ENCODE peak calls at places on chromosome 16, in five cellular contexts. M is neural progenitor cell, S is transverse colon, J is fibroblast of mammary gland, N is thoracic aorta. Z is an unnamed sample.
A peak's percentile ranks its signal among the peaks of the same experiment; 100 is the strongest.

GRCh38 chr16:77499373-77500285 is 64.8 kb upstream of the ADAMTS18 start:
- DNase-seq in M (no peak), S (peak; percentile 8), J (peak; percentile 70), N (no peak), Z (peak; percentile 81)

GRCh38 chr16:86484240-86484639 is 26.1 kb upstream of the FOXF1 start:
- DNase-seq in M (no peak), S (no peak), J (no peak), N (no peak), Z (no peak)

GRCh38 chr16:82621796-82622195 is 5.0 kb upstream of the CDH13 start:
- DNase-seq in M (no peak), S (no peak), J (no peak), N (no peak), Z (no peak)

GRCh38 chr16:70453891-70454220 is 539 bp upstream of the FCSK start:
- DNase-seq in M (peak; percentile 66), S (no peak), J (no peak), N (no peak), Z (no peak)

GRCh38 chr16:46583036-46583435 is 38.1 kb downstream of the SHCBP1 start:
- DNase-seq in M (no peak), S (no peak), J (no peak), N (no peak), Z (no peak)

GRCh38 chr16:727291-727977 is 528 bp downstream of the HAGHL start:
- DNase-seq in M (peak; percentile 50), S (peak; percentile 36), J (no peak), N (no peak), Z (no peak)

GRCh38 chr16:3259829-3260228 is 3.4 kb upstream of the MEFV start:
- DNase-seq in M (no peak), S (no peak), J (no peak), N (no peak), Z (no peak)

GRCh38 chr16:24776486-24777220 is 47.2 kb downstream of the TNRC6A start:
- DNase-seq in M (no peak), S (no peak), J (peak; percentile 97), N (peak; percentile 9), Z (peak; percentile 54)

GRCh38 chr16:20799599-20799998 is 6.7 kb downstream of the ERI2 start:
- DNase-seq in M (peak; percentile 32), S (no peak), J (peak; percentile 56), N (no peak), Z (peak; percentile 52)

GRCh38 chr16:85286066-85286712 is 173.9 kb upstream of the CIBAR2 start:
- DNase-seq in M (no peak), S (no peak), J (peak; percentile 88), N (peak; percentile 54), Z (peak; percentile 50)

GRCh38 chr16:74035816-74036215 is 260.8 kb upstream of the PSMD7 start:
- DNase-seq in M (peak; percentile 52), S (no peak), J (peak; percentile 4), N (no peak), Z (no peak)

GRCh38 chr16:828891-829290 is 28.4 kb upstream of the GNG13 start:
- DNase-seq in M (no peak), S (no peak), J (no peak), N (no peak), Z (no peak)

GRCh38 chr16:74724820-74725549 is 24.3 kb upstream of the MLKL start:
- DNase-seq in M (no peak), S (no peak), J (peak; percentile 29), N (no peak), Z (peak; percentile 69)

GRCh38 chr16:35735403-35736251 is 2276.2 kb downstream of the TP53TG3F start:
- DNase-seq in M (no peak), S (no peak), J (no peak), N (no peak), Z (no peak)

GRCh38 chr16:87765776-87766484 is at the start of gene KLHDC4:
- DNase-seq in M (peak; percentile 92), S (peak; percentile 94), J (peak; percentile 81), N (peak; percentile 65), Z (peak; percentile 86)

GRCh38 chr16:11400076-11400475 is 54.8 kb downstream of the RMI2 start:
- DNase-seq in M (no peak), S (no peak), J (no peak), N (no peak), Z (no peak)

GRCh38 chr16:73027655-73028220 is 20.2 kb downstream of the ZFHX3 start:
- DNase-seq in M (no peak), S (no peak), J (no peak), N (no peak), Z (no peak)

GRCh38 chr16:5309946-5310611 is 212.5 kb upstream of the EEF2KMT start:
- DNase-seq in M (no peak), S (peak; percentile 57), J (no peak), N (no peak), Z (no peak)

GRCh38 chr16:5319799-5320198 is 222.2 kb upstream of the EEF2KMT start:
- DNase-seq in M (no peak), S (no peak), J (no peak), N (no peak), Z (no peak)

GRCh38 chr16:5315914-5316313 is 218.3 kb upstream of the EEF2KMT start:
- DNase-seq in M (no peak), S (no peak), J (no peak), N (no peak), Z (no peak)

GRCh38 chr16:5314377-5314776 is 216.8 kb upstream of the EEF2KMT start:
- DNase-seq in M (no peak), S (no peak), J (no peak), N (no peak), Z (no peak)
- H3K4me3 ChIP-seq in M (no peak overlapping the region), S (no peak overlapping the region), J (no peak overlapping the region), N (no peak overlapping the region), Z (no peak overlapping the region)

GRCh38 chr16:28597692-28598261 is 927 bp upstream of the SULT1A2 start:
- DNase-seq in M (peak; percentile 50), S (no peak), J (no peak), N (no peak), Z (no peak)
- TF ChIP-seq CTCF in M (no peak), S (no peak), J (no peak), N (no peak), Z (no peak)

DNA sequence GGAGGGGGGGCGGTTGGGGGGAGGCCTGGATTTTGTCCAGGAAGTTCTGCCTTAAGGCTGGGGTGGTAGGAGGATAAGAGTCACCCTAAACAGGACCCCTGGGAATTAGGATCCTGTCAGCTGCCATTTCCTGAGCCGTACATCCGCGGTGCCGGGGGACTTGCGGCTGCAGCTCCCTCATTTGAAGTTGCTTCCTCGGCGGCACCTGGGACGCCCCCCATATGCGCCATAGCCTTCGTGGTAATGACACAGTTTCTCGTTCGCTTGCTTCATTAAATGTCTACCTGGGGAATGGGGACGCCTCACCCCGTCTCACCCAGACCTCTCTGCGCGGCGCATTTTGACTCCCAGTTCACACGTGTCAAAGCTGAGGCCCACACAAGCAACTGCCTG is 55.1 kb upstream of the PABPN1L start:
- DNase-seq in M (no peak), S (no peak), J (no peak), N (no peak), Z (no peak)
- H3K4me3 ChIP-seq in M (no peak overlapping the region), S (no peak overlapping the region), J (no peak overlapping the region), N (peak overlapping the region; percentile 7), Z (no peak overlapping the region)

GRCh38 chr16:14283786-14284185 is 212.7 kb downstream of the MRTFB start:
- DNase-seq in M (no peak), S (no peak), J (no peak), N (no peak), Z (no peak)

GRCh38 chr16:14286381-14287230 is 215.5 kb downstream of the MRTFB start:
- DNase-seq in M (peak; percentile 63), S (peak; percentile 22), J (no peak), N (no peak), Z (peak; percentile 53)

GRCh38 chr16:14284371-14284770 is 213.3 kb downstream of the MRTFB start:
- DNase-seq in M (peak; percentile 44), S (no peak), J (no peak), N (no peak), Z (no peak)

GRCh38 chr16:14285542-14286380 is 214.6 kb downstream of the MRTFB start:
- DNase-seq in M (peak; percentile 97), S (peak; percentile 95), J (peak; percentile 94), N (peak; percentile 75), Z (peak; percentile 94)

DNA sequence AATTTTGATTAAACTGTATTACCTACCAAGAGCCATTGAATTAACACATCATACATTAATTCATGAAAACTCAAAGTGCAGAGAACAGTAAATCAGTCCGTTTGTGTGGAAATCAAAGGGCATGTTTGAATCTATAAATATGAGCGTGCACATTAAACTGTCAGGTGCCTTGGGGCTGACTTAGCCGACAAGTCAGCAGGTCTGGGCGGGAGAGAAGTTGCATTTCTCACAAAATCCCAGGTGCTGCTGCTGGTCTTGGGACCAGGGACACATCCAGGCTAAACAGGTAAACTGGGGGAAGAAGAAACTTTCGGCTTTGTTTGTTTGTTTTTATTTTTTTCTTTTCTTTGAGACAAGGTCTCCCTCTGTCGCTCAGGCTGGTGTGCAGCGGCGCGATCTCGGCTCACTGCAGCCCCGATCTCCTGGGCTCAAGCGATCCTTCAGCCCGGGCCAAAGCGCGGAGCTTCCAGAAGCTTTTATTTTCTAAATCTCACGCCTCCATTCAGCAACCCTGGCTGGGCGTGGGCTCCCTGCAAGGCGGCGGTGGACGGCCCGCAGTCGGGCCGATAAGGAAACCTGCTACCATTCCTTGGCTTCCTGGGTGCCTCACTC is 213.9 kb downstream of the MRTFB start:
- DNase-seq in M (peak; percentile 86), S (peak; percentile 67), J (peak; percentile 71), N (no peak), Z (peak; percentile 79)
- TF ChIP-seq CTCF in M (peak; percentile 44), S (peak; percentile 33), J (peak; percentile 44), N (peak; percentile 17), Z (peak; percentile 53)

GRCh38 chr16:56910654-56911539 is 21.0 kb upstream of the HERPUD1 start:
- DNase-seq in M (no peak), S (peak; percentile 67), J (peak; percentile 84), N (no peak), Z (peak; percentile 77)
- H3K4me3 ChIP-seq in M (no peak overlapping the region), S (no peak overlapping the region), J (no peak overlapping the region), N (no peak overlapping the region), Z (no peak overlapping the region)

GRCh38 chr16:84232969-84233368 is 6.8 kb downstream of the KCNG4 start:
- DNase-seq in M (no peak), S (no peak), J (no peak), N (no peak), Z (no peak)
- TF ChIP-seq CTCF in M (no peak), S (no peak), J (no peak), N (no peak), Z (no peak)

GRCh38 chr16:19382887-19383816 is 34.5 kb upstream of the TMC5 start:
- DNase-seq in M (no peak), S (no peak), J (no peak), N (no peak), Z (no peak)

GRCh38 chr16:19382084-19382801 is 35.4 kb upstream of the TMC5 start:
- DNase-seq in M (no peak), S (no peak), J (no peak), N (no peak), Z (no peak)

GRCh38 chr16:19380316-19380715 is 37.4 kb upstream of the TMC5 start:
- DNase-seq in M (no peak), S (no peak), J (no peak), N (no peak), Z (no peak)

GRCh38 chr16:19377864-19378263 is 39.8 kb upstream of the TMC5 start:
- DNase-seq in M (no peak), S (no peak), J (peak; percentile 14), N (no peak), Z (no peak)

DNA sequence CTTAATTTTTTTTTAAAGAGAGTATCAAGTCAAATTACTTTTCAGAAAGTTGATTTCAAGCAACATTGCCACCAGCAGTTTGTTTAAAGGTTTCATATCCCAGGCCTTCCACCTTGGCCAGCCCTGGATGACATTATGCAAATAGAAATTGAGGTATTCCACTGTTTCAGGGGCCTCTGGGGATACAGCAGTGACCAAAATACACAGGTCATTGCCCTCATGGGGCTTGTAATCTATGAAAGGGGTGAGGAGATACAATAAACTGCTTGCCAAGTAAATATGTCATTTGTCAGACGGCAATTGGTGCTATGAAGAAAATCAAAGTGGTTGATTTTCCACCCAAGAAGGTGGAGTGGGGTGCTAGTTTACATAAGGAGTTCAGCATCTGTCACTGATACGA is 37.8 kb upstream of the TMC5 start:
- DNase-seq in M (no peak), S (no peak), J (no peak), N (no peak), Z (no peak)
- H3K4me3 ChIP-seq in M (no peak overlapping the region), S (no peak overlapping the region), J (no peak overlapping the region), N (no peak overlapping the region), Z (no peak overlapping the region)